ENCODE peak calls at places on chromosomes 13 and 19, in seven cellular contexts. U is IMR-90, H is neuronal stem cell, Z is H1, C is H9, Y is trophoblast cell, W is mesenchymal stem cell. B is an unnamed sample. For H3K4me1, the result is how much of the 10 kb centered on the place peaks cover.

GRCh38 chr19:3551808-3552095 is 5.6 kb downstream of the MFSD12 start:
- DNase-seq in U (no peak), Z (no peak), C (no peak), W (no peak), H (no peak), Y (peak), B (no peak)

GRCh38 chr13:109200556-109200955 is 571.1 kb downstream of the MYO16 start:
- DNase-seq in Z (no peak), Y (no peak), H (no peak), U (peak), W (peak), C (no peak), B (no peak)

GRCh38 chr19:41411682-41412265 is 14.2 kb downstream of the BCKDHA start:
- DNase-seq in Z (no peak), W (no peak), H (no peak), C (no peak), Y (no peak), U (no peak), B (no peak)

GRCh38 chr19:58128041-58128685 is 22.4 kb downstream of the ZNF329 start:
- DNase-seq in U (no peak), H (no peak), C (no peak), W (no peak), Y (no peak), Z (no peak), B (peak)

GRCh38 chr13:29454931-29455481 is 140.5 kb downstream of the SLC7A1 start:
- DNase-seq in Z (peak), U (peak), H (no peak), W (peak), Y (peak), C (peak), B (peak)

GRCh38 chr13:32901994-32902780 is 114.0 kb upstream of the KL start:
- DNase-seq in H (no peak), Z (no peak), W (no peak), C (no peak), U (no peak), Y (peak), B (no peak)

GRCh38 chr13:59996461-59996860 is 167.3 kb downstream of the DIAPH3 start:
- DNase-seq in Z (no peak), W (no peak), U (no peak), Y (no peak), H (no peak), C (no peak), B (no peak)

GRCh38 chr19:13914777-13915176 is 8.8 kb downstream of the CC2D1A start:
- DNase-seq in Z (no peak), C (no peak), U (no peak), W (no peak), Y (no peak), H (no peak), B (no peak)

GRCh38 chr13:93956416-93956815 is 523.1 kb downstream of the DCT start:
- DNase-seq in W (peak), U (no peak), H (no peak), C (no peak), Z (no peak), Y (no peak), B (no peak)

GRCh38 chr19:58356236-58356970 is 3.1 kb upstream of the A1BG start:
- DNase-seq in W (no peak), H (no peak), Y (no peak), C (no peak), Z (no peak), U (peak), B (no peak)

GRCh38 chr13:56700324-56700723 is 440.4 kb upstream of the PRR20A start:
- DNase-seq in Z (no peak), W (peak), C (no peak), U (no peak), Y (peak), H (no peak), B (no peak)

GRCh38 chr13:51221674-51222509 is at the start of gene FAM124A:
- DNase-seq in C (no peak), Z (peak), H (peak), Y (no peak), U (peak), W (peak), B (peak)

GRCh38 chr13:51221108-51221507 is 1.1 kb upstream of the FAM124A start:
- DNase-seq in U (no peak), W (no peak), Y (no peak), Z (peak), C (no peak), H (no peak), B (no peak)

GRCh38 chr13:51223284-51224270 is 1.4 kb downstream of the FAM124A start:
- DNase-seq in Z (peak), U (no peak), C (no peak), H (no peak), W (no peak), Y (no peak), B (peak)

GRCh38 chr13:51222510-51223283 is 499 bp downstream of the FAM124A start:
- DNase-seq in C (no peak), W (peak), Z (peak), U (no peak), Y (no peak), H (peak), B (peak)

DNA sequence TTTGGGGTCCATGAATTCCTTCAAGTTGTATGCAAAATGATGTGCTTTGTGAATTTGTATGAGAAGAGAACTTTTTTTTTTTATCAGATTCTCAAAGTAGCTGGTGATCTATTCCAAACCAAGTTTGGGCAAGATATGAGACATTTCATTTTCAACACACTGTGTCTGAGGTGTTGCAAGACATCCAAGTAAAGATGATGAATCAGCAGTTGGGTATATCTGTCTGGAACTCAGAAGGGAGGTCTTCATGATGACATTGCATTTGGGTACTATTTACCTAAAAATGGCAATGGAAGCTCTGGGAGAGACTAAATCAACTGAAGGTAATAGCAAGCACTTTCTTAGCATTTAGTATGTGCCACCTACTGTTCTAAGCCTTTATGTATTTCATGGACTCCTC is 2.8 kb downstream of the FAM124A start:
- DNase-seq in H (no peak), C (no peak), Y (no peak), W (no peak), U (no peak), Z (no peak), B (no peak)
- H3K4me1 ChIP-seq in H (under half), C (under half), Y (under half), W (under half), U (under half), Z (under half), B (under half)

DNA sequence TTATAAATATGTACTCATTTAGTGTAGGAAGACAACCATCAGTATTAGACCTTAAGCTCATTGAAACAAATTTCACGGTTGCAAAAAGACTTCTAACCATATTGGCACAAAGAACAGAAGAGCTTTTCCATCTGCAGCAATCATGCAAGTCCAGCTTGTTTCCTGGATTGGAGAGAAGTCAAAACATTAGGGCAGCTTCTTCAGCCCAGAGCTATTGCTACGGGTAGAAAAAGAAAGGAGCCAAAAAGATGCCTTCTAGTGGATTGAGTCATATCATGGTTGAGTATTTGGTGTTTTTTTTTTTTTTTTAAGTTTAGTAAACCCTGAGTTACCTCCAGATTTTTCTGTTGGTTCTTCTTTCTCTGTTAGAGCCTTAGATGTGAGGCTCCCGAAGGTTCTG is 99.8 kb downstream of the WDFY2 start:
- DNase-seq in Y (no peak), U (peak), C (no peak), H (no peak), Z (no peak), W (no peak), B (no peak)
- H2BK120ac ChIP-seq in Y (no peak), U (no peak), C (no peak), H (no peak), Z (no peak), W (no peak), B (no peak)

DNA sequence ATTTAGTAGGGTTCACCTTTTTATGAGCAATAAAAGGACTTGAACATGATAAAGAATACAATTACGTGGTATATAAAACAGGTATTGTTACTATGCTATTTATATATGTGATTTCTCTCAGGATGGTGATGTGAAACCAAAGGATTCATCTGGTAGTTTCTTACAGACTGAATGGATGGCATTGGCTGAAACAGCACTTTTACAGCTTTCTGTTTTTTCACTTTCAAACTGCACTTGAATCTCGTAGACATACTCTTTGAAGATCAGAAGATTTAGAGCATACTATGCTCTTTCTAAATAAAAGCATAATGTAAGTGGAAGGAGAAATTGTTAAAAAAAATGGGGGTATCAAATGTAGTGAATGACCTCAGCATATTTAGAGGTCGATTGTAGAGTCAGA is 354.8 kb downstream of the HS6ST3 start:
- DNase-seq in H (no peak), U (no peak), C (no peak), Y (no peak), W (no peak), Z (no peak), B (no peak)
- H3K4me1 ChIP-seq in H (under half), U (under half), C (under half), Y (under half), W (under half), Z (under half), B (under half)

GRCh38 chr13:75803175-75803611 is 167.1 kb downstream of the LMO7 start:
- DNase-seq in Z (peak), H (no peak), W (no peak), U (no peak), C (peak), Y (no peak), B (peak)

GRCh38 chr13:75803982-75804381 is 167.9 kb downstream of the LMO7 start:
- DNase-seq in Y (no peak), U (no peak), H (no peak), Z (no peak), W (no peak), C (no peak), B (no peak)

GRCh38 chr13:75800545-75800944 is 164.4 kb downstream of the LMO7 start:
- DNase-seq in W (no peak), U (no peak), Y (no peak), Z (peak), H (no peak), C (no peak), B (peak)

GRCh38 chr13:75801388-75801787 is 165.3 kb downstream of the LMO7 start:
- DNase-seq in Y (no peak), Z (no peak), U (no peak), C (no peak), H (no peak), W (no peak), B (no peak)

GRCh38 chr13:75802161-75802560 is 166.0 kb downstream of the LMO7 start:
- DNase-seq in Z (no peak), C (no peak), Y (no peak), U (no peak), H (no peak), W (no peak), B (no peak)
- H2BK120ac ChIP-seq in Z (peak), C (no peak), Y (no peak), U (no peak), H (no peak), W (no peak), B (no peak)

GRCh38 chr13:28329395-28330158 is 165.4 kb downstream of the FLT1 start:
- DNase-seq in U (peak), Y (no peak), W (peak), H (no peak), Z (no peak), C (no peak), B (no peak)

GRCh38 chr13:28324181-28324789 is 170.6 kb downstream of the FLT1 start:
- DNase-seq in Y (no peak), H (peak), C (peak), U (peak), W (peak), Z (peak), B (peak)

GRCh38 chr13:28325022-28325421 is 169.9 kb downstream of the FLT1 start:
- DNase-seq in U (no peak), C (no peak), W (no peak), Y (no peak), H (no peak), Z (no peak), B (no peak)

GRCh38 chr13:28327761-28328607 is 166.9 kb downstream of the FLT1 start:
- DNase-seq in W (no peak), H (no peak), C (no peak), Y (no peak), U (peak), Z (no peak), B (peak)

GRCh38 chr13:28326081-28326480 is 168.8 kb downstream of the FLT1 start:
- DNase-seq in W (no peak), H (no peak), C (no peak), Y (no peak), Z (no peak), U (no peak), B (no peak)
- H3K4me1 ChIP-seq in W (under half), H (under half), C (under half), Y (under half), Z (under half), U (under half), B (under half)

GRCh38 chr19:19445911-19446361 is 40.5 kb downstream of the GATAD2A start:
- DNase-seq in C (no peak), W (no peak), U (peak), Z (no peak), H (no peak), Y (no peak), B (no peak)
- H2BK120ac ChIP-seq in C (no peak), W (no peak), U (no peak), Z (no peak), H (no peak), Y (no peak), B (no peak)